ENCODE peak calls at places on chromosomes 16 and 17, in five cellular contexts. One of them, this sample, is unnamed.

GRCh38 chr16:84446596-84447392 is 57.7 kb downstream of the MEAK7 start:
- DNase-seq in neuronal stem cell: no peak
- DNase-seq in IMR-90: no peak
- DNase-seq in H1: no peak
- DNase-seq in mesenchymal stem cell: no peak
- DNase-seq in this sample: no peak

GRCh38 chr16:87691686-87692079 is 74.1 kb downstream of the KLHDC4 start:
- DNase-seq in neuronal stem cell: no peak
- DNase-seq in IMR-90: no peak
- DNase-seq in H1: no peak
- DNase-seq in mesenchymal stem cell: no peak
- DNase-seq in this sample: no peak

GRCh38 chr17:73156887-73157870 is 7.6 kb upstream of the SSTR2 start:
- DNase-seq in neuronal stem cell: no peak
- DNase-seq in IMR-90: no peak
- DNase-seq in H1: no peak
- DNase-seq in mesenchymal stem cell: no peak
- DNase-seq in this sample: peak; percentile 48

GRCh38 chr17:45975640-45976295 is 23.3 kb upstream of the STH start:
- DNase-seq in neuronal stem cell: no peak
- DNase-seq in IMR-90: no peak
- DNase-seq in H1: no peak
- DNase-seq in mesenchymal stem cell: no peak
- DNase-seq in this sample: no peak

GRCh38 chr16:87661561-87661960 is 59.3 kb downstream of the JPH3 start:
- DNase-seq in neuronal stem cell: peak; percentile 63
- DNase-seq in IMR-90: peak; percentile 43
- DNase-seq in H1: peak; percentile 91
- DNase-seq in mesenchymal stem cell: peak; percentile 51
- DNase-seq in this sample: peak; percentile 76

GRCh38 chr17:61485067-61485775 is 33.0 kb downstream of the TBX4 start:
- DNase-seq in neuronal stem cell: no peak
- DNase-seq in IMR-90: peak; percentile 45
- DNase-seq in H1: no peak
- DNase-seq in mesenchymal stem cell: no peak
- DNase-seq in this sample: no peak

GRCh38 chr17:34582185-34582900 is 3.0 kb downstream of the TMEM132E start:
- DNase-seq in neuronal stem cell: no peak
- DNase-seq in IMR-90: no peak
- DNase-seq in H1: no peak
- DNase-seq in mesenchymal stem cell: no peak
- DNase-seq in this sample: no peak

GRCh38 chr17:51076821-51077220 is 43.8 kb downstream of the SPAG9 start:
- DNase-seq in neuronal stem cell: no peak
- DNase-seq in IMR-90: no peak
- DNase-seq in H1: no peak
- DNase-seq in mesenchymal stem cell: no peak
- DNase-seq in this sample: peak; percentile 65

GRCh38 chr17:6901086-6901485 is 69.6 kb upstream of the TEKT1 start:
- DNase-seq in neuronal stem cell: no peak
- DNase-seq in IMR-90: no peak
- DNase-seq in H1: no peak
- DNase-seq in mesenchymal stem cell: no peak
- DNase-seq in this sample: no peak

GRCh38 chr17:2695243-2695960 is 16.2 kb downstream of the CLUH start:
- DNase-seq in neuronal stem cell: no peak
- DNase-seq in IMR-90: no peak
- DNase-seq in H1: no peak
- DNase-seq in mesenchymal stem cell: no peak
- DNase-seq in this sample: no peak

GRCh38 chr17:49316889-49317288 is 45.2 kb downstream of the ZNF652 start:
- DNase-seq in neuronal stem cell: no peak
- DNase-seq in IMR-90: no peak
- DNase-seq in H1: no peak
- DNase-seq in mesenchymal stem cell: no peak
- DNase-seq in this sample: peak; percentile 36

GRCh38 chr17:79422236-79422635 is 188.6 kb downstream of the RBFOX3 start:
- DNase-seq in neuronal stem cell: no peak
- DNase-seq in IMR-90: no peak
- DNase-seq in H1: no peak
- DNase-seq in mesenchymal stem cell: no peak
- DNase-seq in this sample: no peak

GRCh38 chr17:42342242-42343008 is 45.8 kb downstream of the STAT3 start:
- DNase-seq in neuronal stem cell: no peak
- DNase-seq in IMR-90: peak; percentile 71
- DNase-seq in H1: no peak
- DNase-seq in mesenchymal stem cell: peak; percentile 81
- DNase-seq in this sample: no peak

GRCh38 chr16:22977294-22977697 is 163.3 kb downstream of the HS3ST2 start:
- DNase-seq in neuronal stem cell: no peak
- DNase-seq in IMR-90: no peak
- DNase-seq in H1: peak; percentile 26
- DNase-seq in mesenchymal stem cell: no peak
- DNase-seq in this sample: peak; percentile 67

DNA sequence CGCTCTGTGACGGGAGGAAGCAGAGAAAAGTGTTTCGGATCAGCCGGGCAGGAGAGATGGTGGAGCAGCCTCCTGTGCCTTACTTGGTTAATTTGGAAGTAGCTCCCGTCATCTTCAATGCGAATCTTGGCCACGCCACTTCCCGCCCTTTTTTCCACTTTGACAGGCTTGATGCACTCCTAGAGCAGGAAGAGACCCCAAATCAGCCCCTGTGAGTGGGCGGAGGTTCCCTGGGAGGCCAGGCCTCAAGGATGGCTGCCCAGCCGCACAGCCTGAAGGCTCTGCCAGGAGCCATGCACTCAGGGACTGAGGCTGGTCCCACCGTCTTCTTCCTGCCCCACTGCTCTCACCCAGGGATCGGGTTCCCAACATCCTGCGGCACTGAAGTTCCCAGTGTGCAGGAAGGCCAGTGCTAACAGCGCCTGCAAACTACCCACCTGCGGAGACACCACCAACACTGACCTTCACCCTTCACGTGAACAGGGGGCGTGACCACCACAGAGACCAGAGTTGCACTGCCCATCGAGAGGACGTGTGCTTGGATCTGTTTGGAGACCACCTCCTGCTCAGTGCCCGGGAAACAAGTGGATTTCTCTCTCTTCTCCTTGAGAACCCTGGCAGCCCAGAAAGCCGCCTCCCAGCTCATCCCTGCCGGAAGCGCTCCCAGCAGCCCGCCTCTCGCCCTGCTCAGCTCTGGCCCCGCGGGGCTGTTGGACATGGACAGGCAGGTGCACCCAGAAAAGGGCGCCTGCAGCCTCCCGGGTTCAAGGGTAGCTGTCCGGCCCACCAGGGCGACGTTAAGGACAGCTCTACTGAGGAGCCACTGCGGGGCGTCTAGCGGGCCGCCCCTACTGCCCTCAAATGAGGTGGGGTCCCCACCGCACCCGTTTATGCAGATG is 988 bp downstream of the CIAO3 start:
- DNase-seq in neuronal stem cell: no peak
- DNase-seq in IMR-90: no peak
- DNase-seq in H1: no peak
- DNase-seq in mesenchymal stem cell: no peak
- DNase-seq in this sample: no peak
- H3K4ac ChIP-seq in neuronal stem cell: no peak overlapping the region
- H3K4ac ChIP-seq in IMR-90: peak overlapping the region; percentile 45
- H3K4ac ChIP-seq in H1: no peak overlapping the region
- H3K4ac ChIP-seq in mesenchymal stem cell: no peak overlapping the region
- H3K4ac ChIP-seq in this sample: no peak overlapping the region

DNA sequence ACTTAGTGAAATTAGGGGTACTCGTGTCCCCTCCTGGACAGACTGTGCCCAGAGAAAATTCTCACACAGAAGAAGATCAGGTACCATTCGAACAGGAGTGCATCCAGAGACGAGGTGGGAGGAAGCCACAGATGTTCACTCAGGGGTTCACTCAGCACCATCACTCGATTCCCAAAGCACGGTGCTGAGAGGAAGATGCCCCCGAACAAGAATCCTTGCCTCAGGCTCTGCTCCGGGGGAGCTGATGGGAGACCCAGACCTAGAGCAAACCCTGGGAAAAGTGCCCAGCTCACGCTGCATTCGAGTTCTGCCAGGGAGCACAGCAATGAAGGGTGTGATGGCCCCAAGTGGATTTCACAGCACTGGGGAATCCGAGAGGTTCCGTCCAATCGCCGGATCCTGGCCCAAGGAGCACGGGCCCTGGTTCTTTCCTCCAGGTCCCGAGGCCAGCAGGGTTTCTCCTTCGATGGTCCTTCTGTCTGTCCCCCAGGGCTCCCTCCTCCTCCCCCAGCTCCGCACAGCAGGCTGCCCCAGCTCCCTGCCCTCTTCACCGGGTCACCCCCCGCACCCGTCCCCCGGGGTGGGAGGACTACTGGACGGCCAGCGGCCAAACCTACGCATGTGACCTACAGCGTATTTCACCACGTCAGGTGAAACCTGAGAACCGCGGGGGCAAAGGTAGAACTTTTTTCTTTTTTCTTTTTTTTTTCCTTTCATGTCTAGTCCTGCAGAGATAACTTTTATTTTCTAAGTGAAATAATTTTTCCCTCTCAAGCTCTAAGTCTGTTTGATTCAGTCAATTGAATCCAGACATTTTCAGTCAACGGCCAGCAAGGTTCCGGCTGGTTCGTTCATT is 10.2 kb upstream of the UBE2I start:
- DNase-seq in neuronal stem cell: no peak
- DNase-seq in IMR-90: no peak
- DNase-seq in H1: no peak
- DNase-seq in mesenchymal stem cell: no peak
- DNase-seq in this sample: no peak
- H3K4me3 ChIP-seq in neuronal stem cell: no peak overlapping the region
- H3K4me3 ChIP-seq in IMR-90: no peak overlapping the region
- H3K4me3 ChIP-seq in H1: no peak overlapping the region
- H3K4me3 ChIP-seq in mesenchymal stem cell: peak overlapping the region; percentile 3
- H3K4me3 ChIP-seq in this sample: no peak overlapping the region

GRCh38 chr16:75622762-75623605 is at the start of gene ADAT1:
- DNase-seq in neuronal stem cell: peak; percentile 99
- DNase-seq in IMR-90: peak; percentile 98
- DNase-seq in H1: peak; percentile 96
- DNase-seq in mesenchymal stem cell: peak; percentile 99
- DNase-seq in this sample: peak; percentile 100

GRCh38 chr16:75618782-75619181 is 4.3 kb downstream of the ADAT1 start:
- DNase-seq in neuronal stem cell: no peak
- DNase-seq in IMR-90: no peak
- DNase-seq in H1: no peak
- DNase-seq in mesenchymal stem cell: no peak
- DNase-seq in this sample: no peak

GRCh38 chr16:75617121-75617520 is 6.0 kb downstream of the ADAT1 start:
- DNase-seq in neuronal stem cell: no peak
- DNase-seq in IMR-90: no peak
- DNase-seq in H1: no peak
- DNase-seq in mesenchymal stem cell: no peak
- DNase-seq in this sample: no peak

GRCh38 chr16:75621170-75621477 is 2.0 kb downstream of the ADAT1 start:
- DNase-seq in neuronal stem cell: no peak
- DNase-seq in IMR-90: peak; percentile 55
- DNase-seq in H1: no peak
- DNase-seq in mesenchymal stem cell: peak; percentile 63
- DNase-seq in this sample: peak; percentile 56

GRCh38 chr16:75620326-75621169 is 2.5 kb downstream of the ADAT1 start:
- DNase-seq in neuronal stem cell: no peak
- DNase-seq in IMR-90: no peak
- DNase-seq in H1: no peak
- DNase-seq in mesenchymal stem cell: no peak
- DNase-seq in this sample: no peak
- H3K36me3 ChIP-seq in neuronal stem cell: peaks cover 12% of the 10 kb centered on the region
- H3K36me3 ChIP-seq in IMR-90: peaks cover 24% of the 10 kb centered on the region
- H3K36me3 ChIP-seq in H1: peaks cover 35% of the 10 kb centered on the region
- H3K36me3 ChIP-seq in mesenchymal stem cell: peaks cover 25% of the 10 kb centered on the region
- H3K36me3 ChIP-seq in this sample: peaks cover 5% of the 10 kb centered on the region

GRCh38 chr17:13425390-13425789 is 176.3 kb downstream of the HS3ST3A1 start:
- DNase-seq in neuronal stem cell: no peak
- DNase-seq in IMR-90: no peak
- DNase-seq in H1: no peak
- DNase-seq in mesenchymal stem cell: no peak
- DNase-seq in this sample: no peak

GRCh38 chr17:13429201-13429600 is 172.5 kb downstream of the HS3ST3A1 start:
- DNase-seq in neuronal stem cell: no peak
- DNase-seq in IMR-90: peak; percentile 92
- DNase-seq in H1: no peak
- DNase-seq in mesenchymal stem cell: peak; percentile 74
- DNase-seq in this sample: peak; percentile 12

GRCh38 chr17:13426991-13427390 is 174.7 kb downstream of the HS3ST3A1 start:
- DNase-seq in neuronal stem cell: no peak
- DNase-seq in IMR-90: no peak
- DNase-seq in H1: no peak
- DNase-seq in mesenchymal stem cell: no peak
- DNase-seq in this sample: no peak

GRCh38 chr17:13428611-13429042 is 173.1 kb downstream of the HS3ST3A1 start:
- DNase-seq in neuronal stem cell: no peak
- DNase-seq in IMR-90: no peak
- DNase-seq in H1: no peak
- DNase-seq in mesenchymal stem cell: no peak
- DNase-seq in this sample: no peak
- H3K4ac ChIP-seq in neuronal stem cell: no peak overlapping the region
- H3K4ac ChIP-seq in IMR-90: peak overlapping the region; percentile 73
- H3K4ac ChIP-seq in H1: no peak overlapping the region
- H3K4ac ChIP-seq in mesenchymal stem cell: no peak overlapping the region
- H3K4ac ChIP-seq in this sample: no peak overlapping the region

GRCh38 chr17:36837193-36837592 is 100.1 kb upstream of the LHX1 start:
- DNase-seq in neuronal stem cell: no peak
- DNase-seq in IMR-90: no peak
- DNase-seq in H1: no peak
- DNase-seq in mesenchymal stem cell: no peak
- DNase-seq in this sample: no peak
- H3K4me3 ChIP-seq in neuronal stem cell: no peak overlapping the region
- H3K4me3 ChIP-seq in IMR-90: no peak overlapping the region
- H3K4me3 ChIP-seq in H1: no peak overlapping the region
- H3K4me3 ChIP-seq in mesenchymal stem cell: no peak overlapping the region
- H3K4me3 ChIP-seq in this sample: no peak overlapping the region

GRCh38 chr17:47877368-47878034 is 18.5 kb upstream of the SP2 start:
- DNase-seq in neuronal stem cell: no peak
- DNase-seq in IMR-90: no peak
- DNase-seq in H1: no peak
- DNase-seq in mesenchymal stem cell: peak; percentile 66
- DNase-seq in this sample: no peak
- H3K36me3 ChIP-seq in neuronal stem cell: no peaks in the 10 kb centered on the region
- H3K36me3 ChIP-seq in IMR-90: no peaks in the 10 kb centered on the region
- H3K36me3 ChIP-seq in H1: no peaks in the 10 kb centered on the region
- H3K36me3 ChIP-seq in mesenchymal stem cell: no peaks in the 10 kb centered on the region
- H3K36me3 ChIP-seq in this sample: no peaks in the 10 kb centered on the region

GRCh38 chr17:43663383-43663782 is 1.7 kb upstream of the MEOX1 start:
- DNase-seq in neuronal stem cell: no peak
- DNase-seq in IMR-90: no peak
- DNase-seq in H1: no peak
- DNase-seq in mesenchymal stem cell: no peak
- DNase-seq in this sample: no peak
- H3K4ac ChIP-seq in neuronal stem cell: no peak overlapping the region
- H3K4ac ChIP-seq in IMR-90: no peak overlapping the region
- H3K4ac ChIP-seq in H1: no peak overlapping the region
- H3K4ac ChIP-seq in mesenchymal stem cell: no peak overlapping the region
- H3K4ac ChIP-seq in this sample: no peak overlapping the region